ENCODE peak calls at places on chromosomes 3 and 15, in six cellular contexts. C is fibroblast of pulmonary artery, R is breast epithelium, T is epithelial cell of esophagus, W is Panc1, D is cardiac muscle cell. Z is an unnamed sample.

GRCh38 chr3:180246688-180247195 is 210.0 kb upstream of the PEX5L start:
- DNase-seq in C (no peak), R (no peak), T (no peak), W (no peak), D (no peak), Z (no peak)

GRCh38 chr3:3635109-3635508 is 164.1 kb upstream of the LRRN1 start:
- DNase-seq in C (no peak), R (no peak), T (no peak), W (no peak), D (no peak), Z (no peak)

GRCh38 chr3:9881440-9881839 is 1.4 kb upstream of the CIDEC start:
- DNase-seq in C (no peak), R (no peak), T (no peak), W (no peak), D (no peak), Z (no peak)

GRCh38 chr15:36844453-36845094 is 255.8 kb downstream of the MEIS2 start:
- DNase-seq in C (peak; percentile 17), R (no peak), T (peak; percentile 1), W (no peak), D (no peak), Z (peak; percentile 20)

GRCh38 chr3:157669403-157669802 is 166.2 kb upstream of the VEPH1 start:
- DNase-seq in C (no peak), R (no peak), T (no peak), W (no peak), D (no peak), Z (peak; percentile 28)

GRCh38 chr3:33957176-33957575 is 158.7 kb downstream of the PDCD6IP start:
- DNase-seq in C (no peak), R (no peak), T (no peak), W (no peak), D (no peak), Z (no peak)

GRCh38 chr3:52877085-52877484 is 20.3 kb downstream of the STIMATE start:
- DNase-seq in C (no peak), R (no peak), T (no peak), W (no peak), D (no peak), Z (no peak)

GRCh38 chr15:58987036-58987435 is 427 bp upstream of the RNF111 start:
- DNase-seq in C (peak; percentile 16), R (no peak), T (no peak), W (no peak), D (no peak), Z (peak; percentile 17)

GRCh38 chr3:171789759-171790505 is 20.4 kb downstream of the PLD1 start:
- DNase-seq in C (no peak), R (no peak), T (peak; percentile 88), W (no peak), D (no peak), Z (no peak)

GRCh38 chr3:40752492-40752891 is 227.7 kb downstream of the ZNF621 start:
- DNase-seq in C (no peak), R (no peak), T (no peak), W (no peak), D (no peak), Z (no peak)

GRCh38 chr3:86969500-86970189 is 21.3 kb downstream of the VGLL3 start:
- DNase-seq in C (peak; percentile 79), R (no peak), T (peak; percentile 63), W (no peak), D (peak; percentile 9), Z (peak; percentile 74)

GRCh38 chr3:119990888-119991287 is 103.4 kb downstream of the GSK3B start:
- DNase-seq in C (peak; percentile 18), R (no peak), T (peak; percentile 68), W (no peak), D (no peak), Z (peak; percentile 57)

GRCh38 chr3:65411367-65411766 is 627.4 kb downstream of the MAGI1 start:
- DNase-seq in C (no peak), R (no peak), T (no peak), W (no peak), D (no peak), Z (no peak)

GRCh38 chr3:126314305-126315082 is 42.7 kb downstream of the KLF15 start:
- DNase-seq in C (no peak), R (no peak), T (no peak), W (no peak), D (no peak), Z (no peak)

GRCh38 chr3:188283347-188283746 is 129.4 kb downstream of the LPP start:
- DNase-seq in C (peak; percentile 71), R (no peak), T (peak; percentile 34), W (no peak), D (no peak), Z (peak; percentile 77)

GRCh38 chr3:60250210-60250609 is 1001.0 kb downstream of the FHIT start:
- DNase-seq in C (peak; percentile 11), R (no peak), T (no peak), W (no peak), D (no peak), Z (peak; percentile 19)

GRCh38 chr3:183018416-183019192 is 38.3 kb upstream of the DCUN1D1 start:
- DNase-seq in C (no peak), R (no peak), T (no peak), W (no peak), D (no peak), Z (no peak)

GRCh38 chr3:17645074-17645698 is 97.2 kb downstream of the TBC1D5 start:
- DNase-seq in C (peak; percentile 86), R (no peak), T (peak; percentile 78), W (peak; percentile 32), D (peak; percentile 68), Z (peak; percentile 73)

DNA sequence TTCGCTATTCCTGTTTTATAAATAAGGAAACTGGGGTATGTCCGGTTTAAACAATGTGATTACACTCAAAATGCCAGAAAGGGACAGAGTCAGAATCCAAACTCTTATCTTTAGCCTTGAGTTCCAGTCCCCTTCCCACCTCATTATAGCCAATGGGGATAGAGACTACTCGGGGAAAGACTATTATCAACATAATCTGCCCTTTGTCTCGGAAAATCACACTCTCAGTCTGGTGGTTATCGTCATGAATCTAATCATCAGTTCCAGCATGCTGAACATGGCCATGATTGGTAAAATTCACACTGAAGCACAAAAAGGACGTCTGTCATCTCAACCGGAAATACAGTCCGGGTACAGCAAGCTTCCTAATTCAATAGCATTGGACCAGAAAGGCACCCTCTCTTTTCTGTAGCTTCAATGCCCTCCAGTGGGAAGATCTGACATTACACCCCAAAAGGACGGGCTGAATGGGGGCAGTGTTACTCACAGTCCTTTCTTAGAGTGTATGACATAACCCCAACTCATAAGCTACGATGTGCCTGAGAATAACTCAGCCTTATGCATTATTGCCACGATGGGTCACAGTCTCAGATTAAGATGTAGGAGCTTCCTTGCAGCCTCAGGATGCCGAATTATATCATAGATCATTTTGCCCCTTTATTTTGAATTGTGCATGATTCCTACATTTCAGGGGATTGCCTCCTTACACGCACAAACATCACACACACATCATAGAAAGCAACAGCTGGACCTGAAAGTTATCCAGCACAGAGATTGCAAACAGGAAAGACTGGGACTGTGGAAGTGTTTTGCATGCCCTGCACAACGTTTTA is 390.4 kb upstream of the LMCD1 start:
- DNase-seq in C (peak; percentile 75), R (peak; percentile 26), T (peak; percentile 80), W (peak; percentile 38), D (peak; percentile 67), Z (peak; percentile 66)
- H3K4me3 ChIP-seq in C (no peak overlapping the region), R (no peak overlapping the region), T (no peak overlapping the region), W (no peak overlapping the region), D (no peak overlapping the region), Z (no peak overlapping the region)

GRCh38 chr15:68880382-68880781 is 49.9 kb upstream of the SPESP1 start:
- DNase-seq in C (no peak), R (no peak), T (no peak), W (no peak), D (no peak), Z (no peak)

GRCh38 chr15:68875377-68876116 is 54.8 kb upstream of the SPESP1 start:
- DNase-seq in C (peak; percentile 92), R (peak; percentile 90), T (peak; percentile 89), W (peak; percentile 75), D (peak; percentile 95), Z (peak; percentile 87)

GRCh38 chr15:68877626-68878025 is 52.7 kb upstream of the SPESP1 start:
- DNase-seq in C (no peak), R (no peak), T (no peak), W (no peak), D (no peak), Z (no peak)

GRCh38 chr15:68871507-68871906 is 50.8 kb upstream of the ANP32A start:
- DNase-seq in C (no peak), R (no peak), T (no peak), W (no peak), D (no peak), Z (no peak)

GRCh38 chr15:68874788-68875187 is 54.1 kb upstream of the ANP32A start:
- DNase-seq in C (no peak), R (no peak), T (no peak), W (no peak), D (no peak), Z (no peak)
- TF ChIP-seq CTCF in C (no peak), R (no peak), T (no peak), W (peak; percentile 14), D (no peak), Z (no peak)

DNA sequence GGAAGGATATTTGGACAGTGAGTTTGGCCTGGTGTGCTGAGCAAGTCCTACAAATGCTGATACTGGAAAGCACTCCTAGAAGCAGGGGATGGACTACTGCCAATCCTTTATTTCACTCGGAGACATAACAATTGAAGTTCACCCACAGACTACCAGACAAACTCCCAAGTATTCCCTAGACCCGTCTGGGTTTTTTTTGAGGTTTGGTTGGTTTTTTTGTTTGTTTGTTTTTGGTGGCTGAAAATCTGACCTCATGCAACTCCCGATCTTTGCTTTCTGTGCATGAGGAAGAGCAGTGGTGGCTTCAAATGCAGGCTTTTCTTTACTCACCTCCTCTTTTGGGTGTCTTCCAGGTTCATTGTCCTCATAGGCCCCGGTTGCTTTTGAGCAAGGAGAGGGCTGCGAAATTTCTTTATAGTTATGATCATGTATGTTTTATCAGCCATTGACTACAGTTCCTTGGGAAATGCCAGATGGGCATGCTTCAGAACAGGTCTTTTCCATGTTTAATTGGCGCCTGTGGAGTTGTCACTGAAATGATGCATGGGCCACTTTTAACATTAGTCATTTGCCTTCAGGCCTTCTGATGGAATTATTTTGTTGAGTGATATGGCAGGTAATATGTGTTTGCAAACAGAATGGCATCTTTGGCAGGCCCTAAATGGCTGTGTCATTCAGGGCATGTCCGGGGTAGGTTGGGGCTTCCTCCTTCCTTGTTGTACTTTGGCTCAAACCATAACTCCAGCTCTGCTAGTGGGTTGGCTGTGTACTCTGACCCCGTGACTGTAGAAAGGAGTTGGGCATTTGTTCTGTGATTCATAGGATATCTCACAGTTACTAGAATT is 81.3 kb upstream of the ZBED2 start:
- DNase-seq in C (peak; percentile 77), R (peak; percentile 50), T (peak; percentile 99), W (no peak), D (no peak), Z (peak; percentile 12)
- H3K4me3 ChIP-seq in C (no peak overlapping the region), R (peak overlapping the region; percentile 3), T (no peak overlapping the region), W (peak overlapping the region; percentile 50), D (no peak overlapping the region), Z (no peak overlapping the region)

DNA sequence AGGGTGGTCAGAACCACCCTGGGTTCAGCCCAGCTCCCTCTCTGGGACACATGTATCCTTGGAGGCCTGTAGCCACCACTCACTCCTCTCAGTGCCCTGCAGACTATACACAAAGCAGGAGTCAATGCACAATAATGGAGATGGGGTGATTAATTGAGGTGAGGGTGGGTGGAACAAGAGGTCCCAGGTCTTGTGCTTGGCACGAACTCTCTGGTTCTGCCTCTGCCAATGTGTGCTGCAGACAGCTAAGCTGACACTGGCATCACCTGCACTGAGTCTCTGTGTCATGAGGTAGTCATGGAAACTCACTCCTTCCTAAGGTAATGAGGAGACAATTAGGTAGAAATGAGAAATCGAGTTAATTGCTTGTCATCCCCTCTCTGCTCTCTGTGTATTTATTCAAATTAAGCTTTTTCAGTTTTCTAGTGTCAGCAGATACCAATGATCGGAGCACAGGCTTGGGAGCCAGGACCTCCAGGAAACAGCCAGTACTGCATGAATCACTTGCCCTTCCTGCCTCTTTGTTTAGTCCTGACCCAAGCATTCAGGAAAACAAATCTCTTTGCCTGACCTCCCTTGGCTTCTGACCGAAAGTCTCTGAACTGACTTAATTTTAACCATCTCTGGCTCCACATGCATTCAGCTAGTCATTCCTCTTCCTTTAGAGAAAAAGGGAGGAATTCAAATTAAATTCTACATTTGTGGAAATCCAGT is 56.7 kb downstream of the DRD3 start:
- DNase-seq in C (peak; percentile 71), R (no peak), T (peak; percentile 34), W (no peak), D (no peak), Z (peak; percentile 71)
- TF ChIP-seq CTCF in C (no peak), R (no peak), T (no peak), W (no peak), D (no peak), Z (no peak)

Z was measured in fibroblast of mammary gland.